ENCODE peak calls at places on chromosomes 2 and 18, in seven cellular contexts. B is activated T-helper 1 cell treated with anti-CD3 and anti-CD28 coated beads, Interleukin-2, amount 50 U/mL, for 16 hours; U is tibial artery; V is occipital lobe; J is CD8-positive, alpha-beta T cell; F is NCI-H510A; I is fibroblast of the conjunctiva. R is an unnamed sample.

GRCh38 chr2:150939087-150939486 is 322.6 kb downstream of the RBM43 start:
- DNase-seq in F (no peak), J (no peak), I (no peak), V (no peak), B (no peak), U (no peak), R (no peak)

GRCh38 chr18:24426073-24426397 is 435 bp upstream of the IMPACT start:
- DNase-seq in U (no peak), I (no peak), J (no peak), B (no peak), F (no peak), V (no peak), R (no peak)

GRCh38 chr2:204315236-204315662 is 230.0 kb upstream of the PARD3B start:
- DNase-seq in B (no peak), F (no peak), V (peak; percentile 4), J (no peak), U (no peak), I (no peak), R (no peak)

GRCh38 chr2:100234141-100234540 is 88.2 kb downstream of the LONRF2 start:
- DNase-seq in I (no peak), B (no peak), F (no peak), J (no peak), U (no peak), V (no peak), R (no peak)

GRCh38 chr2:20326163-20326780 is 24.4 kb downstream of the PUM2 start:
- DNase-seq in I (peak; percentile 40), U (no peak), J (peak; percentile 56), V (peak; percentile 10), F (peak; percentile 4), B (peak; percentile 17), R (no peak)

GRCh38 chr2:72292433-72292832 is 144.8 kb upstream of the CYP26B1 start:
- DNase-seq in J (no peak), U (no peak), F (no peak), B (no peak), I (no peak), V (no peak), R (no peak)

GRCh38 chr18:9403795-9404564 is 69.4 kb downstream of the TWSG1 start:
- DNase-seq in I (no peak), U (no peak), J (no peak), F (no peak), V (no peak), B (no peak), R (no peak)

GRCh38 chr2:218146056-218146455 is 20.2 kb downstream of the CXCR2 start:
- DNase-seq in I (no peak), F (no peak), U (no peak), V (no peak), J (no peak), B (no peak), R (no peak)

GRCh38 chr2:128405467-128405900 is 86.8 kb upstream of the HS6ST1 start:
- DNase-seq in U (peak; percentile 49), J (no peak), V (no peak), I (no peak), F (no peak), B (no peak), R (no peak)

GRCh38 chr2:10256031-10256524 is 46.6 kb upstream of the HPCAL1 start:
- DNase-seq in I (no peak), V (no peak), B (no peak), J (no peak), U (no peak), F (no peak), R (peak; percentile 28)

R was measured in left lung.